ENCODE peak calls at places on chromosomes 11 and 22, in five cellular contexts. One of them, this sample, is unnamed. For H3K4me1, the result is how much of the 10 kb centered on the place peaks cover.

GRCh38 chr11:69292221-69292648 is 1.7 kb upstream of the MYEOV start:
- DNase-seq in GM23338: peak
- DNase-seq in K562: peak
- DNase-seq in GM12878: no peak
- DNase-seq in HepG2: no peak
- DNase-seq in this sample: no peak

GRCh38 chr22:29470159-29470855 is 9.7 kb upstream of the NEFH start:
- DNase-seq in GM23338: peak
- DNase-seq in K562: peak
- DNase-seq in GM12878: no peak
- DNase-seq in HepG2: peak
- DNase-seq in this sample: peak

GRCh38 chr11:130726234-130726559 is 190.1 kb downstream of the SNX19 start:
- DNase-seq in GM23338: no peak
- DNase-seq in K562: no peak
- DNase-seq in GM12878: no peak
- DNase-seq in HepG2: no peak
- DNase-seq in this sample: no peak

GRCh38 chr11:116725434-116726221 is 47.2 kb downstream of the BUD13 start:
- DNase-seq in GM23338: peak
- DNase-seq in K562: no peak
- DNase-seq in GM12878: no peak
- DNase-seq in HepG2: no peak
- DNase-seq in this sample: no peak

GRCh38 chr22:17243524-17243923 is 24.3 kb upstream of the ADA2 start:
- DNase-seq in GM23338: no peak
- DNase-seq in K562: no peak
- DNase-seq in GM12878: peak
- DNase-seq in HepG2: no peak
- DNase-seq in this sample: no peak

GRCh38 chr22:37148031-37148651 is 1.6 kb downstream of the IL2RB start:
- DNase-seq in GM23338: no peak
- DNase-seq in K562: no peak
- DNase-seq in GM12878: no peak
- DNase-seq in HepG2: no peak
- DNase-seq in this sample: no peak

GRCh38 chr11:81394324-81394723 is 1339.3 kb downstream of the FAM181B start:
- DNase-seq in GM23338: no peak
- DNase-seq in K562: no peak
- DNase-seq in GM12878: no peak
- DNase-seq in HepG2: no peak
- DNase-seq in this sample: no peak

GRCh38 chr11:87359401-87359800 is 321.7 kb downstream of the TMEM135 start:
- DNase-seq in GM23338: no peak
- DNase-seq in K562: no peak
- DNase-seq in GM12878: no peak
- DNase-seq in HepG2: no peak
- DNase-seq in this sample: no peak

GRCh38 chr22:44381761-44382454 is 69.2 kb upstream of the SHISAL1 start:
- DNase-seq in GM23338: no peak
- DNase-seq in K562: no peak
- DNase-seq in GM12878: no peak
- DNase-seq in HepG2: no peak
- DNase-seq in this sample: no peak

GRCh38 chr22:20434773-20435172 is 2.9 kb downstream of the SCARF2 start:
- DNase-seq in GM23338: no peak
- DNase-seq in K562: no peak
- DNase-seq in GM12878: no peak
- DNase-seq in HepG2: no peak
- DNase-seq in this sample: no peak

GRCh38 chr22:24989541-24989951 is 37.0 kb downstream of the KIAA1671 start:
- DNase-seq in GM23338: no peak
- DNase-seq in K562: no peak
- DNase-seq in GM12878: no peak
- DNase-seq in HepG2: no peak
- DNase-seq in this sample: no peak

GRCh38 chr22:26636296-26636695 is 14.5 kb downstream of the CRYBA4 start:
- DNase-seq in GM23338: no peak
- DNase-seq in K562: no peak
- DNase-seq in GM12878: no peak
- DNase-seq in HepG2: no peak
- DNase-seq in this sample: no peak

GRCh38 chr11:86916330-86916729 is 38.9 kb downstream of the FZD4 start:
- DNase-seq in GM23338: no peak
- DNase-seq in K562: no peak
- DNase-seq in GM12878: no peak
- DNase-seq in HepG2: no peak
- DNase-seq in this sample: no peak

GRCh38 chr22:19943665-19944026 is 2.0 kb upstream of the TXNRD2 start:
- DNase-seq in GM23338: peak
- DNase-seq in K562: no peak
- DNase-seq in GM12878: no peak
- DNase-seq in HepG2: peak
- DNase-seq in this sample: no peak

GRCh38 chr11:90476442-90477007 is 253.7 kb upstream of the CHORDC1 start:
- DNase-seq in GM23338: peak
- DNase-seq in K562: no peak
- DNase-seq in GM12878: peak
- DNase-seq in HepG2: peak
- DNase-seq in this sample: no peak

GRCh38 chr11:104700609-104701008 is 197.7 kb downstream of the CASP12 start:
- DNase-seq in GM23338: no peak
- DNase-seq in K562: no peak
- DNase-seq in GM12878: no peak
- DNase-seq in HepG2: no peak
- DNase-seq in this sample: no peak

DNA sequence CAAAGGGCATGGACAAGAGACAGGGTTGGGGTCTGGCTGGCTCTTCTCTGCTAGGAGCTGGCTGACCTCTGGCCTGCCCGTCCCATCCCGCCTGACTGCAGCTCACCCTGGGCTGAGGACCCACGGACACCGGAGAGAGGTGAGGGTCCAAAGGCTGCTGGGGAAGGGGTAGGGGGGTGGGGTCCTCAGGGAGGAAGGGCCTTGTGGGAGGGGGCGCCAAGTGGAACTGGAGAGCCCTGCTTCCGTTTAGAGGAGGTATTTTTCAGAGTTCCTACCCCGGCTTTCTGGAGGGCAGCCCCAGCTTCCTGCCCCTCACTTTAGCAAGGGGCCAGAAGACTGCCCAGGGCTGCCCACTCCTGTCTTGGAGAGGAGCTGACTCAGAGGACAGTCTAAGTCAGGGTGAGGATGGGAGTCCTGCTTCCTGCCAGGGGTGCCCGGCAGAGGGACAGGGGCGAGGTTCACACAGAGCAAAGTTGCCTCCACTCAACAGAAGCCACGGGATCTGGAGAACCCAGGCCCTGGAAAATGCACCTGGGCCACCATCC is 7.1 kb downstream of the LARGE2 start:
- DNase-seq in GM23338: no peak
- DNase-seq in K562: no peak
- DNase-seq in GM12878: no peak
- DNase-seq in HepG2: no peak
- DNase-seq in this sample: no peak
- H3K4me1 ChIP-seq in GM23338: under half
- H3K4me1 ChIP-seq in K562: under half
- H3K4me1 ChIP-seq in GM12878: under half
- H3K4me1 ChIP-seq in HepG2: under half
- H3K4me1 ChIP-seq in this sample: under half

GRCh38 chr11:95067042-95067827 is 516 bp downstream of the SRSF8 start:
- DNase-seq in GM23338: peak
- DNase-seq in K562: peak
- DNase-seq in GM12878: no peak
- DNase-seq in HepG2: peak
- DNase-seq in this sample: peak

GRCh38 chr11:95066721-95067041 is at the start of gene SRSF8:
- DNase-seq in GM23338: no peak
- DNase-seq in K562: no peak
- DNase-seq in GM12878: no peak
- DNase-seq in HepG2: no peak
- DNase-seq in this sample: no peak

GRCh38 chr11:95068549-95068948 is 1.8 kb downstream of the SRSF8 start:
- DNase-seq in GM23338: peak
- DNase-seq in K562: peak
- DNase-seq in GM12878: peak
- DNase-seq in HepG2: peak
- DNase-seq in this sample: no peak

GRCh38 chr11:95065336-95065735 is 1.4 kb upstream of the SRSF8 start:
- DNase-seq in GM23338: no peak
- DNase-seq in K562: no peak
- DNase-seq in GM12878: no peak
- DNase-seq in HepG2: no peak
- DNase-seq in this sample: no peak

GRCh38 chr11:95067828-95068244 is 1.1 kb downstream of the SRSF8 start:
- DNase-seq in GM23338: no peak
- DNase-seq in K562: no peak
- DNase-seq in GM12878: no peak
- DNase-seq in HepG2: no peak
- DNase-seq in this sample: no peak
- TF ChIP-seq CREB1 in GM23338: no peak
- TF ChIP-seq CREB1 in K562: no peak
- TF ChIP-seq CREB1 in GM12878: no peak
- TF ChIP-seq CREB1 in HepG2: no peak
- TF ChIP-seq CREB1 in this sample: no peak

GRCh38 chr11:19571906-19572305 is 140.7 kb upstream of the NAV2 start:
- DNase-seq in GM23338: no peak
- DNase-seq in K562: no peak
- DNase-seq in GM12878: no peak
- DNase-seq in HepG2: no peak
- DNase-seq in this sample: no peak
- H3K4me1 ChIP-seq in GM23338: under half
- H3K4me1 ChIP-seq in K562: under half
- H3K4me1 ChIP-seq in GM12878: under half
- H3K4me1 ChIP-seq in HepG2: under half
- H3K4me1 ChIP-seq in this sample: under half

GRCh38 chr11:70577948-70578347 is 179.6 kb downstream of the CTTN start:
- DNase-seq in GM23338: no peak
- DNase-seq in K562: no peak
- DNase-seq in GM12878: no peak
- DNase-seq in HepG2: no peak
- DNase-seq in this sample: no peak

GRCh38 chr11:70575396-70576060 is 177.2 kb downstream of the CTTN start:
- DNase-seq in GM23338: no peak
- DNase-seq in K562: no peak
- DNase-seq in GM12878: no peak
- DNase-seq in HepG2: peak
- DNase-seq in this sample: peak

GRCh38 chr11:70578831-70579230 is 180.5 kb downstream of the CTTN start:
- DNase-seq in GM23338: no peak
- DNase-seq in K562: no peak
- DNase-seq in GM12878: no peak
- DNase-seq in HepG2: no peak
- DNase-seq in this sample: no peak

GRCh38 chr11:70578371-70578770 is 180.0 kb downstream of the CTTN start:
- DNase-seq in GM23338: no peak
- DNase-seq in K562: no peak
- DNase-seq in GM12878: no peak
- DNase-seq in HepG2: no peak
- DNase-seq in this sample: no peak

DNA sequence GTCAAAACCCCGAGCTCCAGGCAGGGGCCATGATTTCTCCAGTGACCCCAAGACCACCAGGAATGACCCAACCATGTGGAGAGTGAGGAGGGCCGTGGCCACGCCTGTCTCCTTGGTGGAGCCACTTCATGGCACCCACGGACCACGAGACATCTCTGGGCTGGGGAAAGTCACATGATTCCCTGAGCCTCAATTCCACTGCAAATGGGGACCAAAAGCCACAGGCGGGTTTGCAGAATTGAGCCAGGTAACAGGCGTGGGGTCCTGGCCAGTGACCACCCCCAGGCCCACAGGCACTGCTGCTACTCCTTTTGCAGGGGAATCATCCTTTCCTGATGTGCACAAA is 178.9 kb downstream of the CTTN start:
- DNase-seq in GM23338: no peak
- DNase-seq in K562: no peak
- DNase-seq in GM12878: no peak
- DNase-seq in HepG2: no peak
- DNase-seq in this sample: no peak
- TF ChIP-seq CREB1 in GM23338: no peak
- TF ChIP-seq CREB1 in K562: no peak
- TF ChIP-seq CREB1 in GM12878: no peak
- TF ChIP-seq CREB1 in HepG2: no peak
- TF ChIP-seq CREB1 in this sample: no peak

GRCh38 chr11:12684354-12684753 is 10.1 kb downstream of the TEAD1 start:
- DNase-seq in GM23338: peak
- DNase-seq in K562: no peak
- DNase-seq in GM12878: no peak
- DNase-seq in HepG2: no peak
- DNase-seq in this sample: no peak
- H3K4me1 ChIP-seq in GM23338: half or more
- H3K4me1 ChIP-seq in K562: half or more
- H3K4me1 ChIP-seq in GM12878: under half
- H3K4me1 ChIP-seq in HepG2: half or more
- H3K4me1 ChIP-seq in this sample: under half